ENCODE peak calls at places on chromosomes 12 and 14, in eight cellular contexts. One of them, this sample, is unnamed.

GRCh38 chr14:97021001-97021400 is 223.8 kb downstream of the VRK1 start:
- DNase-seq in T-helper 2 cell: no peak
- DNase-seq in T-cell: no peak
- DNase-seq in activated T-helper 1 cell treated with Interleukin-2 at 50 U/mL for 16 hours: no peak
- DNase-seq in WTC11: no peak
- DNase-seq in NCI-H1436: no peak
- DNase-seq in CD8-positive, alpha-beta memory T cell: no peak
- DNase-seq in NCI-H446 treated with DMSO at 0.1 percent for 48 hours: no peak
- DNase-seq in this sample: no peak

GRCh38 chr12:53048780-53049401 is 974 bp upstream of the TNS2 start:
- DNase-seq in T-helper 2 cell: no peak
- DNase-seq in T-cell: no peak
- DNase-seq in activated T-helper 1 cell treated with Interleukin-2 at 50 U/mL for 16 hours: no peak
- DNase-seq in WTC11: peak
- DNase-seq in NCI-H1436: no peak
- DNase-seq in CD8-positive, alpha-beta memory T cell: no peak
- DNase-seq in NCI-H446 treated with DMSO at 0.1 percent for 48 hours: no peak
- DNase-seq in this sample: no peak

GRCh38 chr12:82182601-82183000 is 175.6 kb downstream of the CCDC59 start:
- DNase-seq in T-helper 2 cell: no peak
- DNase-seq in T-cell: no peak
- DNase-seq in activated T-helper 1 cell treated with Interleukin-2 at 50 U/mL for 16 hours: no peak
- DNase-seq in WTC11: no peak
- DNase-seq in NCI-H1436: no peak
- DNase-seq in CD8-positive, alpha-beta memory T cell: no peak
- DNase-seq in NCI-H446 treated with DMSO at 0.1 percent for 48 hours: no peak
- DNase-seq in this sample: no peak

GRCh38 chr12:56718167-56718566 is 6.9 kb downstream of the NACA start:
- DNase-seq in T-helper 2 cell: no peak
- DNase-seq in T-cell: no peak
- DNase-seq in activated T-helper 1 cell treated with Interleukin-2 at 50 U/mL for 16 hours: no peak
- DNase-seq in WTC11: no peak
- DNase-seq in NCI-H1436: no peak
- DNase-seq in CD8-positive, alpha-beta memory T cell: no peak
- DNase-seq in NCI-H446 treated with DMSO at 0.1 percent for 48 hours: no peak
- DNase-seq in this sample: no peak

GRCh38 chr14:92417759-92418158 is 94.8 kb downstream of the SLC24A4 start:
- DNase-seq in T-helper 2 cell: no peak
- DNase-seq in T-cell: no peak
- DNase-seq in activated T-helper 1 cell treated with Interleukin-2 at 50 U/mL for 16 hours: no peak
- DNase-seq in WTC11: no peak
- DNase-seq in NCI-H1436: no peak
- DNase-seq in CD8-positive, alpha-beta memory T cell: no peak
- DNase-seq in NCI-H446 treated with DMSO at 0.1 percent for 48 hours: no peak
- DNase-seq in this sample: no peak

GRCh38 chr14:101124860-101125259 is 221.3 kb upstream of the RTL1 start:
- DNase-seq in T-helper 2 cell: no peak
- DNase-seq in T-cell: no peak
- DNase-seq in activated T-helper 1 cell treated with Interleukin-2 at 50 U/mL for 16 hours: no peak
- DNase-seq in WTC11: no peak
- DNase-seq in NCI-H1436: no peak
- DNase-seq in CD8-positive, alpha-beta memory T cell: no peak
- DNase-seq in NCI-H446 treated with DMSO at 0.1 percent for 48 hours: no peak
- DNase-seq in this sample: no peak

GRCh38 chr12:71057330-71057729 is 100.5 kb downstream of the TSPAN8 start:
- DNase-seq in T-helper 2 cell: no peak
- DNase-seq in T-cell: no peak
- DNase-seq in activated T-helper 1 cell treated with Interleukin-2 at 50 U/mL for 16 hours: no peak
- DNase-seq in WTC11: no peak
- DNase-seq in NCI-H1436: no peak
- DNase-seq in CD8-positive, alpha-beta memory T cell: no peak
- DNase-seq in NCI-H446 treated with DMSO at 0.1 percent for 48 hours: no peak
- DNase-seq in this sample: no peak

GRCh38 chr14:67674139-67674479 is 323 bp downstream of the VTI1B start:
- DNase-seq in T-helper 2 cell: peak
- DNase-seq in T-cell: peak
- DNase-seq in activated T-helper 1 cell treated with Interleukin-2 at 50 U/mL for 16 hours: peak
- DNase-seq in WTC11: peak
- DNase-seq in NCI-H1436: peak
- DNase-seq in CD8-positive, alpha-beta memory T cell: no peak
- DNase-seq in NCI-H446 treated with DMSO at 0.1 percent for 48 hours: no peak
- DNase-seq in this sample: peak

GRCh38 chr14:35300228-35300627 is 8.0 kb downstream of the PSMA6 start:
- DNase-seq in T-helper 2 cell: no peak
- DNase-seq in T-cell: no peak
- DNase-seq in activated T-helper 1 cell treated with Interleukin-2 at 50 U/mL for 16 hours: no peak
- DNase-seq in WTC11: no peak
- DNase-seq in NCI-H1436: no peak
- DNase-seq in CD8-positive, alpha-beta memory T cell: no peak
- DNase-seq in NCI-H446 treated with DMSO at 0.1 percent for 48 hours: no peak
- DNase-seq in this sample: no peak